ENCODE peak calls at places on chromosomes 12 and 14, in ten cellular contexts. G is NCI-H1417 treated with DMSO at 0.1 percent for 48 hours, W is activated B cell treated with CpG ODN at 0.5 μM for 24 hours, B is Peyer's patch, D is NCI-H748 treated with DMSO at 0.1 percent for 48 hours, L is NCI-H2081, V is astrocyte of the cerebellum, Y is AG04450, R is kidney glomerular epithelial cell, H is Calu3. Z is an unnamed sample.

GRCh38 chr14:104864267-104865068 is 600 bp upstream of the CEP170B start:
- DNase-seq in L (peak), G (no peak), W (peak), H (peak), Y (no peak), D (peak), R (no peak), V (no peak), B (no peak), Z (no peak)

GRCh38 chr12:11833174-11833895 is 183.9 kb downstream of the ETV6 start:
- DNase-seq in Y (no peak), B (no peak), G (no peak), R (no peak), H (no peak), D (no peak), V (no peak), L (no peak), W (no peak), Z (no peak)

GRCh38 chr12:104930388-104931326 is 27.4 kb downstream of the SLC41A2 start:
- DNase-seq in V (no peak), W (no peak), H (no peak), R (peak), G (no peak), L (no peak), Y (no peak), B (no peak), D (no peak), Z (no peak)

GRCh38 chr14:82642425-82642824 is 1108.8 kb upstream of the SEL1L start:
- DNase-seq in D (no peak), Y (no peak), R (no peak), W (no peak), H (no peak), V (no peak), L (no peak), B (no peak), G (no peak), Z (no peak)

GRCh38 chr12:66352197-66352596 is 49.9 kb downstream of the HELB start:
- DNase-seq in B (no peak), W (no peak), R (no peak), V (no peak), Y (no peak), G (no peak), L (peak), H (peak), D (no peak), Z (no peak)

GRCh38 chr12:42779186-42779859 is 189.8 kb upstream of the PRICKLE1 start:
- DNase-seq in D (no peak), B (no peak), W (no peak), V (no peak), L (no peak), Y (no peak), G (no peak), R (no peak), H (no peak), Z (no peak)

GRCh38 chr14:32201816-32202467 is at the start of gene RNU6-7:
- DNase-seq in B (peak), V (no peak), W (no peak), G (peak), L (peak), H (peak), R (peak), D (peak), Y (no peak), Z (peak)

GRCh38 chr12:131942671-131943070 is 7.1 kb upstream of the EP400 start:
- DNase-seq in R (no peak), H (no peak), L (no peak), D (no peak), Y (no peak), V (no peak), W (no peak), G (no peak), B (no peak), Z (no peak)

GRCh38 chr12:52147367-52147972 is 44.3 kb downstream of the KRT80 start:
- DNase-seq in V (peak), L (no peak), G (no peak), D (no peak), B (peak), W (no peak), Y (peak), H (peak), R (peak), Z (no peak)